ENCODE peak calls at places on chromosome 11, in seven cellular contexts. V is T47D, E is K562, U is GM12878, R is H1, D is SK-N-SH, O is HepG2. J is an unnamed sample.

GRCh38 chr11:203056-203944 is 3.9 kb downstream of the BET1L start:
- DNase-seq in O (no peak), U (no peak), D (no peak), E (no peak), R (peak), V (no peak), J (no peak)

GRCh38 chr11:131468565-131468964 is 98.2 kb downstream of the NTM start:
- DNase-seq in O (no peak), D (no peak), V (no peak), U (no peak), E (no peak), R (no peak), J (no peak)

GRCh38 chr11:113552271-113552670 is 77.1 kb upstream of the DRD2 start:
- DNase-seq in E (no peak), D (no peak), U (no peak), V (no peak), R (no peak), O (no peak), J (no peak)

GRCh38 chr11:77075425-77075905 is 8.7 kb downstream of the CAPN5 start:
- DNase-seq in D (no peak), V (no peak), U (no peak), O (no peak), E (no peak), R (no peak), J (no peak)

GRCh38 chr11:63845305-63845704 is 6.4 kb downstream of the MARK2 start:
- DNase-seq in E (no peak), R (no peak), V (peak), D (no peak), O (peak), U (no peak), J (no peak)

GRCh38 chr11:36149538-36150242 is 139.5 kb downstream of the COMMD9 start:
- DNase-seq in R (no peak), V (peak), E (peak), U (peak), D (peak), O (peak), J (peak)

GRCh38 chr11:119091966-119092879 is 7.5 kb downstream of the HMBS start:
- DNase-seq in E (no peak), U (no peak), R (no peak), D (no peak), V (peak), O (no peak), J (no peak)

GRCh38 chr11:36405585-36406367 is 104.3 kb downstream of the TRAF6 start:
- DNase-seq in D (no peak), V (no peak), U (no peak), R (no peak), E (no peak), O (no peak), J (no peak)

GRCh38 chr11:371051-371450 is 1.8 kb downstream of the B4GALNT4 start:
- DNase-seq in R (no peak), O (no peak), V (no peak), E (no peak), D (peak), U (no peak), J (no peak)

GRCh38 chr11:75013051-75013450 is 24.3 kb downstream of the NEU3 start:
- DNase-seq in V (no peak), U (no peak), R (no peak), E (peak), D (no peak), O (peak), J (no peak)

GRCh38 chr11:123841189-123841588 is 35.0 kb upstream of the OR6M1 start:
- DNase-seq in R (no peak), O (no peak), E (no peak), D (no peak), U (no peak), V (no peak), J (no peak)

GRCh38 chr11:109423114-109423859 is 1.3 kb downstream of the C11orf87 start:
- DNase-seq in O (no peak), V (peak), E (no peak), U (no peak), D (peak), R (peak), J (no peak)

GRCh38 chr11:102476812-102477211 is 24.2 kb upstream of the TMEM123 start:
- DNase-seq in U (no peak), V (peak), O (peak), E (peak), R (no peak), D (no peak), J (no peak)

DNA sequence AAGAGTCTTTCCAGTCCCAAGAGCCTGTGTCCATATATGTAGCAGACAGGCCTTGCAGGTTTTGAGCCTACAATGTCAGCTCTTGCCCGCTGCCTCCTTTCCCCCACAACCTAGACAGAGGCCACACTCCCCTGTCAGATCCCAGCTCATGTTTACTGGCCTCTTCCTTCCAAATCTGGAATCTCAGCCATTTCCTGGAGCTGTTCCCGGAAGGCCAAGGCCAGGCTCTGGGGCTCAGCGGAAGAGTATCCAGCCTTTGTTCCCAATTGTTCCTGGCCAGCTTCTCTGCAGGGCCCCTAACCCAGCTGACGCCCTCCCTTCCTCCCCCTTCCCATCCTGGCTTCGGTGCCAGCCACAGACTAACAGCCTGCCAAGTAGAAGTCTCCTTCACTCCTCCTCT is 1.0 kb upstream of the ROBO4 start:
- DNase-seq in V (no peak), O (peak), E (no peak), R (peak), D (peak), U (no peak), J (no peak)
- TF ChIP-seq JUND in V (no peak), O (no peak), E (no peak), R (no peak), D (no peak), U (no peak), J (no peak)

GRCh38 chr11:7417328-7417727 is 68.0 kb upstream of the OLFML1 start:
- DNase-seq in U (no peak), V (no peak), D (no peak), O (no peak), E (no peak), R (no peak), J (no peak)

GRCh38 chr11:7416080-7416479 is 69.2 kb upstream of the OLFML1 start:
- DNase-seq in V (no peak), U (no peak), D (no peak), O (no peak), E (no peak), R (no peak), J (no peak)

GRCh38 chr11:7415537-7415817 is 69.8 kb upstream of the OLFML1 start:
- DNase-seq in R (no peak), V (no peak), E (no peak), O (no peak), D (no peak), U (no peak), J (no peak)

GRCh38 chr11:7414729-7415536 is 70.4 kb upstream of the OLFML1 start:
- DNase-seq in U (no peak), V (no peak), D (no peak), O (no peak), E (no peak), R (no peak), J (no peak)

GRCh38 chr11:7413961-7414728 is 71.2 kb upstream of the OLFML1 start:
- DNase-seq in U (no peak), D (no peak), O (peak), R (no peak), E (no peak), V (peak), J (no peak)
- TF ChIP-seq JUND in U (no peak), D (no peak), O (no peak), R (no peak), E (no peak), V (no peak), J (no peak)

DNA sequence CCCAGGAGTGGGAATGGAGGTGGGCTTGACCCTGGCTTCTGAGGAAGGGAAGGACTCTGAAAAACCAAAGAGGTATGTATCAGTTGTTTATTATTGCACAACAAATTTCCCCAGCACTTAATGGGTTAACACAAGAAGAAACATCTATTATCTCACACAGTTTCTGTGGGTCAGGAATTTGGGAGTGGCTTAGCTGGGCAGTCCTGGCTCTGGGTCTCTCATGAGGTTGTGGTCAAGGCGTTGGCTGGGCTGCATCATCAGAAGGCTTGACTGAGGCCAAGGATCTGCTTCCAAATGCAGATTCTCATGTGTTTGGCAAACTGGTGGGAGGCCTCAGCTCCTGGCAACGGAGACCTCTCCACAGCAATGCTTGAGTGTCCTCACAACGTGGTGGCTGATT is 17.5 kb upstream of the SMIM38 start:
- DNase-seq in U (no peak), D (no peak), V (no peak), R (peak), E (no peak), O (no peak), J (peak)
- TF ChIP-seq JUND in U (no peak), D (no peak), V (no peak), R (no peak), E (no peak), O (no peak), J (no peak)

GRCh38 chr11:9568161-9568853 is 5.2 kb upstream of the WEE1 start:
- DNase-seq in E (no peak), O (no peak), R (no peak), U (no peak), V (peak), D (no peak), J (no peak)

GRCh38 chr11:9567401-9567800 is 6.1 kb upstream of the WEE1 start:
- DNase-seq in V (no peak), U (no peak), D (no peak), E (no peak), O (no peak), R (no peak), J (no peak)

GRCh38 chr11:9568854-9569587 is 4.4 kb upstream of the WEE1 start:
- DNase-seq in U (no peak), V (peak), E (no peak), D (peak), O (peak), R (no peak), J (peak)

GRCh38 chr11:9565822-9566560 is 7.5 kb upstream of the WEE1 start:
- DNase-seq in V (peak), E (peak), D (peak), O (peak), U (peak), R (no peak), J (peak)

GRCh38 chr11:9566561-9567063 is 6.9 kb upstream of the WEE1 start:
- DNase-seq in D (no peak), R (no peak), E (no peak), U (no peak), V (no peak), O (no peak), J (no peak)
- TF ChIP-seq JUND in D (no peak), R (no peak), E (no peak), U (no peak), V (no peak), O (no peak), J (no peak)

GRCh38 chr11:2929511-2929879 is 275 bp upstream of the PHLDA2 start:
- DNase-seq in U (no peak), V (peak), D (peak), R (no peak), O (no peak), E (peak), J (peak)

GRCh38 chr11:2928605-2929510 is at the start of gene PHLDA2:
- DNase-seq in R (peak), V (peak), U (no peak), O (no peak), E (peak), D (peak), J (peak)

GRCh38 chr11:2930705-2931415 is 1.6 kb upstream of the PHLDA2 start:
- DNase-seq in E (peak), D (peak), O (peak), R (peak), U (peak), V (peak), J (peak)

GRCh38 chr11:2931416-2931746 is 2.2 kb upstream of the PHLDA2 start:
- DNase-seq in R (no peak), D (peak), O (no peak), E (no peak), V (no peak), U (no peak), J (no peak)

GRCh38 chr11:2929880-2930704 is 872 bp upstream of the PHLDA2 start:
- DNase-seq in R (peak), V (peak), U (peak), E (peak), D (peak), O (peak), J (peak)
- TF ChIP-seq JUND in R (peak), V (no peak), U (no peak), E (peak), D (no peak), O (peak), J (no peak)

DNA sequence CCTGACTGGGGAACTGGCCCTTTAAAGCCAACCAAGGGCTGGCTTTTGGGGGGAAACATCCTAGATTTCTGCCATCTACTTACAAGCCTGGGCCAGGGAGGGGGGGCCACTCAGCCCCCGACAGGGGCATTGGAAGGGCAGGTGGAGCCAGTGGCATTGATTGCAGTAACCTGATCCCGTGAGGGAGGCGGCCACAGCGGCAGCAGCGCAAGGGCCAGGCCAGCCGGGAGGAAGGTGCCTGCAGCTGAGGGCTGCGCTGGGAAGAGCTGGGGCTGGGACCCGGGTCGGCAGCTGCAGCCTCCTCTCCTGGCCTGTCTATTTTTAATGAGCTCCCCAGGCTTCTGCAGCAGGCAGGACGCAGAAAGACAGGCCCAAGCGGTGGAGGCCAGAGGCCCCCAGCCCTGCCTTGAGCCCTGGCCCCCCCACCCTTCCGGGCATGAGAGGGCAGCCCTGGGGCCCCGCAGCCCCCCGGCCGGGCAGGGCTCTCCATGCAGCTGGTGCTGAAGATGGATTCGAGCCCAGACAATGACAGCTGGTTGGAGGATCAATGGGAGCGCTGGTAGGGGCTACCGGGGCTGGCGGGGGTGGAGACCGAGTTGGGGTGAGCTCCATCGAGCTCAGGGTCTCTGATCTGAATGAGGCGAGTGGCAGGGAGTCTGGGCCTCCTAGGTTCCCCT is 10.5 kb downstream of the FREY1 start:
- DNase-seq in E (no peak), U (no peak), D (peak), O (no peak), R (peak), V (peak), J (no peak)
- TF ChIP-seq JUND in E (no peak), U (no peak), D (no peak), O (no peak), R (no peak), V (no peak), J (no peak)

GRCh38 chr11:69641681-69642548 is 959 bp downstream of the CCND1 start:
- DNase-seq in V (peak), R (no peak), E (peak), O (no peak), U (no peak), D (peak), J (no peak)
- TF ChIP-seq JUND in V (no peak), R (no peak), E (no peak), O (no peak), U (no peak), D (no peak), J (no peak)

GRCh38 chr11:65066805-65067291 is 8.5 kb upstream of the NAALADL1 start:
- DNase-seq in R (peak), E (no peak), O (no peak), D (no peak), V (no peak), U (no peak), J (no peak)

GRCh38 chr11:65071907-65072630 is 11.8 kb downstream of the CDCA5 start:
- DNase-seq in V (no peak), O (no peak), E (no peak), D (no peak), U (no peak), R (no peak), J (no peak)

GRCh38 chr11:65066315-65066714 is 8.0 kb upstream of the NAALADL1 start:
- DNase-seq in E (no peak), V (no peak), D (no peak), R (no peak), U (no peak), O (no peak), J (no peak)

GRCh38 chr11:65067446-65067845 is 9.1 kb upstream of the NAALADL1 start:
- DNase-seq in O (no peak), V (no peak), D (no peak), E (no peak), U (no peak), R (no peak), J (no peak)

GRCh38 chr11:65069217-65069616 is 10.9 kb upstream of the NAALADL1 start:
- DNase-seq in O (peak), D (no peak), U (no peak), V (no peak), R (no peak), E (no peak), J (no peak)
- TF ChIP-seq JUND in O (no peak), D (no peak), U (no peak), V (no peak), R (no peak), E (no peak), J (no peak)

DNA sequence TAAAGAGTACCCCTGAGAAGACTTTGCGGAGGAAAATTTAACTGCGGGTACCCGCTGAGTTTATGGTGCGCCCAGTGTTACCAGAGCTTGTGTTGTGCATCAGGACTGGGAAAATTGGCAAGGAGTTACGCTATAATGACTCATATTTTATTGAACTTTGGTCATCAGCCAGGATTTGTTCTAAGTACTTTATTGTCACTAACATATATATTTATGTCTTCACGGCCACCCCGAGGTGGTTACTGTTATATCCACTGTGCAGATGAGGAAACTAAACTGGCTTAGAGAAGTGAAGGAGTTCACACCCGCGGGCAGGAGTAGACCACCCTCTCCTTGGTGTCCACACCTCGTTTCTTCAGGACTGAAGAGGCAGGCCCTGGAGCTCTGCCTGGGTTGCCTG is 662 bp downstream of the ACCS start:
- DNase-seq in U (no peak), V (peak), E (peak), D (peak), R (no peak), O (no peak), J (peak)
- TF ChIP-seq JUND in U (no peak), V (no peak), E (peak), D (peak), R (no peak), O (no peak), J (peak)